ENCODE peak calls at places on chromosome 10, in six cellular contexts. F is H1, R is H9, D is IMR-90, L is neuronal stem cell, Q is mesenchymal stem cell. O is an unnamed sample.
A peak's percentile ranks its signal among the peaks of the same experiment; 100 is the strongest.

GRCh38 chr10:3538850-3539531 is 246.0 kb downstream of the KLF6 start:
- DNase-seq in R (no peak), Q (peak; percentile 95), F (peak; percentile 44), D (peak; percentile 97), L (peak; percentile 14), O (peak; percentile 99)

GRCh38 chr10:102316421-102316820 is 71.1 kb downstream of the GBF1 start:
- DNase-seq in D (no peak), R (no peak), Q (no peak), L (no peak), F (no peak), O (peak; percentile 33)

GRCh38 chr10:11224792-11225448 is 207.2 kb downstream of the CELF2 start:
- DNase-seq in Q (no peak), F (no peak), D (no peak), L (no peak), R (no peak), O (no peak)

GRCh38 chr10:6339891-6340290 is 137.2 kb downstream of the PFKFB3 start:
- DNase-seq in R (no peak), F (no peak), D (no peak), L (no peak), Q (no peak), O (no peak)

GRCh38 chr10:24251547-24251946 is 42.6 kb downstream of the KIAA1217 start:
- DNase-seq in R (no peak), L (no peak), F (peak; percentile 19), Q (no peak), D (no peak), O (peak; percentile 91)

GRCh38 chr10:44976352-44977198 is 2.0 kb downstream of the DEPP1 start:
- DNase-seq in D (no peak), L (no peak), R (no peak), Q (no peak), F (no peak), O (no peak)

GRCh38 chr10:131901181-131901829 is 497 bp downstream of the PPP2R2D start:
- DNase-seq in L (no peak), R (no peak), F (no peak), Q (peak; percentile 44), D (peak; percentile 4), O (peak; percentile 68)

GRCh38 chr10:97991875-97992274 is 38.5 kb downstream of the CRTAC1 start:
- DNase-seq in D (peak; percentile 17), L (peak; percentile 72), R (peak; percentile 60), Q (peak; percentile 30), F (no peak), O (no peak)

GRCh38 chr10:6052247-6053221 is 9.6 kb downstream of the IL2RA start:
- DNase-seq in Q (no peak), D (no peak), F (no peak), R (no peak), L (no peak), O (no peak)

GRCh38 chr10:80272793-80273522 is 16.5 kb downstream of the MAT1A start:
- DNase-seq in L (no peak), D (no peak), F (no peak), Q (peak; percentile 7), R (no peak), O (no peak)

GRCh38 chr10:31515819-31516402 is 196.9 kb downstream of the ZEB1 start:
- DNase-seq in D (peak; percentile 15), R (no peak), L (no peak), F (no peak), Q (no peak), O (no peak)

GRCh38 chr10:29353291-29353690 is 64.4 kb downstream of the LYZL1 start:
- DNase-seq in F (no peak), L (no peak), Q (no peak), D (peak; percentile 13), R (no peak), O (no peak)

GRCh38 chr10:103416436-103417147 is 20.2 kb downstream of the PDCD11 start:
- DNase-seq in L (peak; percentile 24), Q (peak; percentile 68), R (no peak), D (peak; percentile 65), F (no peak), O (peak; percentile 72)

GRCh38 chr10:18533921-18534320 is 117.5 kb downstream of the NSUN6 start:
- DNase-seq in R (no peak), D (peak; percentile 35), Q (no peak), L (no peak), F (no peak), O (no peak)

GRCh38 chr10:97810476-97810875 is 38.7 kb upstream of the SFRP5 start:
- DNase-seq in R (no peak), D (peak; percentile 12), L (no peak), F (no peak), Q (no peak), O (peak; percentile 16)

GRCh38 chr10:93754761-93755160 is 3.0 kb upstream of the LGI1 start:
- DNase-seq in F (no peak), L (no peak), D (no peak), R (no peak), Q (no peak), O (no peak)

GRCh38 chr10:124588736-124589451 is 127.3 kb downstream of the LHPP start:
- DNase-seq in L (no peak), R (no peak), F (no peak), Q (peak; percentile 74), D (peak; percentile 28), O (no peak)

DNA sequence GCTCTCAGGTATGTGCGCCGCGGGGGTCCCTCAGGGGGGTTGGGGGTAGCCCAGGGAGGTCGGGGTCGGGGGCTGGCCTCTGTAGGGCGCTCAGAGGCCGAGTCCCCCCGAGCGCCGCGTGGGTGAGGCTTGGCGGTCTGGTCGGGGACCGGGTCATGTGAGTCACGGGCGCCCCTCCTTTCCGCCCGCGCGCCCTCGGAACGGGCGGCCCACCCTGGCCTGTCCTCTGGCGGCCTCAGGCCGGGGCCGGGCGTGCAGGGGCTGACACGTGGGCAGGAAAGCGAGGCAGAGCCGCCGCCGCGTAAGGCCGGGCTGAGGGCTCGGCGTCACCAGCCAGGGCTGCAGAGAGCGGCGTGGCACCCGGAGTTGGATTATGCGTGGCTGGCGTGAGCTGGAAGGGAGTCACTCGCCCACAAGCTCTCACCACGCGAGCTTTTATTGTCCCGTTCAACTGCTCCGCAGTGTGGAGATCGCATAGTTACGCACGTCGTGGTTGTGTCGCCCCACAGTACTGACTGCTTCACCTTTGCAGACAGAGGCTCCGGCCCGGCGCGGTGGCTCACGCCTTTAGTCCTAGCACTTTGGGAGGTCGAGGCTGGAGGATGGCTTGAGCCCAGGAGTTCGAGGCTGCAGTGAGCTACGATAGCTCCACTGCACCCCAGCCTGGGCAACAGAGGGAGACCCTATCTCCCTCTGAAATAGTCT is 387 bp downstream of the SHLD2 start:
- DNase-seq in L (peak; percentile 70), D (peak; percentile 80), Q (peak; percentile 93), R (peak; percentile 70), F (no peak), O (peak; percentile 85)
- H4K91ac ChIP-seq in L (peak overlapping the region; percentile 64), D (peak overlapping the region; percentile 93), Q (peak overlapping the region; percentile 92), R (no peak overlapping the region), F (peak overlapping the region; percentile 85), O (peak overlapping the region; percentile 88)

DNA sequence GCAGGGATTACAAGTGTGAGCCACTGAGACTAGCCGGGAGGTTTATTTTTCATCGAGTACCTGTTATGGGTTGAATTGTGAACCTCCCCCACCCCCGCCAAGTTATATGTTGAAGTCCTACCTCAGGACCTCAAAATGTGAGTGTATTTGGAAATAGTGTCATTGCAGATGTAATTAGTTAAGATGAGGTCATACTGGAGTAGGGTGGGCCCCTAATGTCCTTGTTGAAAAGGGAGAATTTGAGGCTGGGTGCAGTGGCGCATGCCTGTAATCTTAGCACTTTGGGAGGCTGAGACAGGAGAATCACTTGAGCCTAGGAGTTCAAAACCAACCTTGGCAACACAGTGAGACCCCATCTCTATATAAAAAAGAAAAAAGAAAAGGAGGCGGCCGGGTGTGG is 10.8 kb upstream of the BAG3 start:
- DNase-seq in L (no peak), D (no peak), F (no peak), R (no peak), Q (no peak), O (no peak)
- H3K4me2 ChIP-seq in L (no peak overlapping the region), D (no peak overlapping the region), F (no peak overlapping the region), R (no peak overlapping the region), Q (no peak overlapping the region), O (no peak overlapping the region)

GRCh38 chr10:126754966-126755365 is 84.5 kb upstream of the C10orf90 start:
- DNase-seq in L (no peak), Q (no peak), F (no peak), R (no peak), D (no peak), O (peak; percentile 78)

GRCh38 chr10:126749030-126749655 is 78.7 kb upstream of the C10orf90 start:
- DNase-seq in R (peak; percentile 85), Q (peak; percentile 84), D (peak; percentile 75), L (peak; percentile 71), F (peak; percentile 67), O (peak; percentile 88)
- H3K4ac ChIP-seq in R (no peak overlapping the region), Q (no peak overlapping the region), D (no peak overlapping the region), L (no peak overlapping the region), F (no peak overlapping the region), O (no peak overlapping the region)

GRCh38 chr10:100767428-100767779 is 22.0 kb downstream of the PAX2 start:
- DNase-seq in L (no peak), D (no peak), F (no peak), R (no peak), Q (no peak), O (no peak)

GRCh38 chr10:100763043-100763747 is 17.8 kb downstream of the PAX2 start:
- DNase-seq in D (no peak), Q (no peak), L (no peak), R (no peak), F (no peak), O (no peak)

GRCh38 chr10:100769481-100769880 is 24.1 kb downstream of the PAX2 start:
- DNase-seq in D (no peak), F (no peak), Q (no peak), R (no peak), L (no peak), O (no peak)

GRCh38 chr10:100761191-100761590 is 15.8 kb downstream of the PAX2 start:
- DNase-seq in D (no peak), R (no peak), Q (no peak), F (no peak), L (no peak), O (no peak)

DNA sequence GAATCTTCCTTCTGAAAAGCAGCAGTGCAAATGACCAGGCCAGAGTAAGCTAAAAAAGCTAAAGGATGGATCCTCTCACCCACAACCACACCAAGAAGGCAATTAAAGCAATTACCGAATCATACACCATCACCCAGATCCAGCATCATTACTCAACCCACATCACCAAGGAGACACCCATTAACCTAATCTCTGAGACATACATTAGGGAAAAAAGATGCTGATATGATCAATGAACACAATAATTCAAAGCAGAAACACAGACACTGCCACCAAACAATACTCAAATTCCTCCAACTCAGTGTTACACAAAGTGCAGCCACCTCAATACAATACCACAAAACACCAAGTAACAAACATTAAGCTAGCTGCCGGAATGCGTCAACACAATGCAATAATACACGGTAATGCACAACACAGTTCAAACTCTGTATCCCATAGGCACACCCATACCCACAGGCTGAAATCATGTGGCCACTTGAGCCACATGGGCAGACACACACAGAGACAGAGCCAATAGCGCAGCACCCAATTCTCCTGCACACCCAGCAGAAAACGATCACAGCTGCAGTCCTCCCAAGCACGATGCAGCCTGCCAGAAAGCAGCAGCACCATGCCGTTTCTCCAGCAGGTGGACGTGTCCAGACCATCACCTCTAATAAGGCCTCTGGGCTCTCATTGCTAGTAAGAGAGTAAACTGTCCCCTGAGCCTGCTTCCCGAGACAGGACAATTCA is 21.5 kb downstream of the PAX2 start:
- DNase-seq in Q (no peak), F (no peak), D (no peak), R (peak; percentile 59), L (no peak), O (no peak)
- H4K91ac ChIP-seq in Q (no peak overlapping the region), F (no peak overlapping the region), D (no peak overlapping the region), R (no peak overlapping the region), L (no peak overlapping the region), O (no peak overlapping the region)

DNA sequence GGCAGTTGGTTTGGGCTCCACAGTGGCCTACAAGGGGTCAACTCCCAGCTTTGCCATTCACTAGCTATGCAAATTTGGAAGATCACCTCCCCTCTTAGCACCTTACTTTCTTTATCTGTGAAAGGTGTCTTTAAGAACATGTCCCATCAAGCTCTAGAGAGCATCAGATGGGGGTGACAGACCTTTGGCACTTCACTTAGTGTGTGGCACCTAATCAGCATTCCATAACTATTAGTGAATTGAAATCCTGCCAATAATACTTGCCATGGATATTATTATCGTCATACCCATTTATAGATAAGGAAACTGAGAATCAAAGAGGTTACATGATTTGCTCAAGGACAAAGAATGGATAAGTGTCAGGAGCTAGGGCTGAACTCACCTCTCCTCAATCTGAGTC is 51.9 kb downstream of the PLPP4 start:
- DNase-seq in R (no peak), D (no peak), F (no peak), Q (no peak), L (no peak), O (no peak)
- H3K4me2 ChIP-seq in R (no peak overlapping the region), D (no peak overlapping the region), F (no peak overlapping the region), Q (no peak overlapping the region), L (no peak overlapping the region), O (no peak overlapping the region)